ENCODE peak calls at places on chromosomes 12 and 14, in ten cellular contexts. G, F, S, V, E, M, P, H, X and A are unnamed samples.

GRCh38 chr12:27868165-27868564 is 88.1 kb upstream of the MANSC4 start:
- DNase-seq in G (no peak), F (peak), S (no peak), V (peak), E (no peak), M (no peak), P (no peak), H (no peak), X (no peak), A (no peak)

GRCh38 chr12:110694330-110694891 is 5.5 kb upstream of the HVCN1 start:
- DNase-seq in G (no peak), F (no peak), S (no peak), V (no peak), E (no peak), M (no peak), P (no peak), H (no peak), X (peak), A (peak)

GRCh38 chr14:101019974-101020710 is 116.6 kb upstream of the RTL1 start:
- DNase-seq in G (no peak), F (no peak), S (no peak), V (no peak), E (no peak), M (no peak), P (no peak), H (no peak), X (no peak), A (peak)

GRCh38 chr14:21023174-21023573 is 1.7 kb downstream of the NDRG2 start:
- DNase-seq in G (no peak), F (no peak), S (no peak), V (no peak), E (no peak), M (no peak), P (no peak), H (no peak), X (no peak), A (peak)

GRCh38 chr14:104969741-104970230 is 8.4 kb downstream of the AHNAK2 start:
- DNase-seq in G (no peak), F (no peak), S (no peak), V (no peak), E (no peak), M (no peak), P (no peak), H (no peak), X (no peak), A (peak)

GRCh38 chr14:79584679-79585078 is 626.6 kb downstream of the DIO2 start:
- DNase-seq in G (peak), F (peak), S (no peak), V (peak), E (no peak), M (no peak), P (no peak), H (no peak), X (no peak), A (no peak)

GRCh38 chr12:4027412-4027811 is 154.2 kb upstream of the PARP11 start:
- DNase-seq in G (no peak), F (no peak), S (no peak), V (no peak), E (peak), M (no peak), P (peak), H (peak), X (no peak), A (no peak)

GRCh38 chr12:104493504-104493903 is 36.8 kb downstream of the CHST11 start:
- DNase-seq in G (no peak), F (no peak), S (no peak), V (peak), E (no peak), M (no peak), P (no peak), H (no peak), X (no peak), A (no peak)

GRCh38 chr14:68941820-68942219 is 37.3 kb downstream of the ACTN1 start:
- DNase-seq in G (peak), F (peak), S (no peak), V (peak), E (no peak), M (no peak), P (no peak), H (peak), X (peak), A (no peak)

GRCh38 chr12:112586148-112586783 is 167.5 kb downstream of the PTPN11 start:
- DNase-seq in G (no peak), F (no peak), S (no peak), V (no peak), E (no peak), M (no peak), P (no peak), H (peak), X (no peak), A (no peak)

GRCh38 chr12:55720894-55721444 is 776 bp downstream of the RDH5 start:
- DNase-seq in G (peak), F (peak), S (peak), V (peak), E (no peak), M (no peak), P (no peak), H (peak), X (peak), A (peak)

GRCh38 chr12:128690641-128691040 is 133.1 kb downstream of the SLC15A4 start:
- DNase-seq in G (no peak), F (no peak), S (no peak), V (no peak), E (no peak), M (peak), P (no peak), H (no peak), X (no peak), A (no peak)

GRCh38 chr12:63961048-63961447 is 116.5 kb downstream of the SRGAP1 start:
- DNase-seq in G (no peak), F (no peak), S (no peak), V (no peak), E (no peak), M (no peak), P (no peak), H (no peak), X (no peak), A (no peak)

GRCh38 chr14:91373591-91374245 is 43.9 kb downstream of the CCDC88C start:
- DNase-seq in G (no peak), F (no peak), S (no peak), V (no peak), E (no peak), M (no peak), P (peak), H (peak), X (no peak), A (no peak)

GRCh38 chr14:83096092-83096491 is 1562.4 kb upstream of the SEL1L start:
- DNase-seq in G (no peak), F (no peak), S (no peak), V (no peak), E (no peak), M (no peak), P (no peak), H (no peak), X (no peak), A (no peak)

GRCh38 chr12:16120027-16120426 is 157.5 kb downstream of the SLC15A5 start:
- DNase-seq in G (no peak), F (peak), S (no peak), V (no peak), E (no peak), M (no peak), P (no peak), H (peak), X (no peak), A (no peak)

GRCh38 chr14:96205994-96206392 is 1.4 kb downstream of the BDKRB2 start:
- DNase-seq in G (no peak), F (no peak), S (no peak), V (peak), E (no peak), M (no peak), P (no peak), H (no peak), X (no peak), A (no peak)

GRCh38 chr14:76904740-76905569 is 78.7 kb downstream of the LRRC74A start:
- DNase-seq in G (peak), F (peak), S (no peak), V (peak), E (peak), M (no peak), P (peak), H (peak), X (peak), A (peak)

GRCh38 chr12:80230068-80230467 is 130.7 kb downstream of the OTOGL start:
- DNase-seq in G (no peak), F (no peak), S (no peak), V (no peak), E (no peak), M (no peak), P (no peak), H (peak), X (no peak), A (no peak)

GRCh38 chr12:74608376-74608775 is 70.7 kb downstream of the ATXN7L3B start:
- DNase-seq in G (no peak), F (no peak), S (no peak), V (no peak), E (no peak), M (no peak), P (no peak), H (no peak), X (no peak), A (no peak)

GRCh38 chr14:97266653-97267052 is 469.5 kb downstream of the VRK1 start:
- DNase-seq in G (peak), F (no peak), S (no peak), V (peak), E (no peak), M (no peak), P (no peak), H (no peak), X (peak), A (peak)

GRCh38 chr12:93145086-93145485 is 216.0 kb upstream of the EEA1 start:
- DNase-seq in G (no peak), F (peak), S (no peak), V (no peak), E (no peak), M (no peak), P (no peak), H (no peak), X (no peak), A (no peak)

GRCh38 chr12:66013224-66013623 is 117.3 kb downstream of the LLPH start:
- DNase-seq in G (no peak), F (no peak), S (no peak), V (no peak), E (no peak), M (no peak), P (no peak), H (no peak), X (no peak), A (no peak)

GRCh38 chr12:130872179-130873096 is 572 bp downstream of the RAN start:
- DNase-seq in G (no peak), F (peak), S (no peak), V (peak), E (peak), M (no peak), P (peak), H (peak), X (no peak), A (peak)

GRCh38 chr12:67766370-67766769 is 117.8 kb downstream of the DYRK2 start:
- DNase-seq in G (peak), F (peak), S (no peak), V (peak), E (no peak), M (no peak), P (no peak), H (peak), X (peak), A (peak)

GRCh38 chr12:98738539-98738938 is 93.4 kb downstream of the APAF1 start:
- DNase-seq in G (no peak), F (no peak), S (no peak), V (no peak), E (no peak), M (no peak), P (no peak), H (no peak), X (no peak), A (no peak)

GRCh38 chr12:46523863-46524770 is 151.5 kb upstream of the SLC38A2 start:
- DNase-seq in G (peak), F (peak), S (no peak), V (peak), E (no peak), M (no peak), P (peak), H (peak), X (no peak), A (peak)

GRCh38 chr12:27276275-27276674 is 32.2 kb downstream of the STK38L start:
- DNase-seq in G (no peak), F (no peak), S (no peak), V (no peak), E (no peak), M (no peak), P (no peak), H (no peak), X (no peak), A (no peak)

GRCh38 chr12:84738481-84738972 is 174.1 kb downstream of the SLC6A15 start:
- DNase-seq in G (no peak), F (peak), S (no peak), V (peak), E (no peak), M (no peak), P (no peak), H (no peak), X (no peak), A (no peak)

GRCh38 chr12:92136883-92137582 is 8.6 kb downstream of the BTG1 start:
- DNase-seq in G (peak), F (peak), S (no peak), V (peak), E (no peak), M (no peak), P (no peak), H (peak), X (no peak), A (no peak)

GRCh38 chr14:75450381-75451276 is 22.8 kb downstream of the JDP2 start:
- DNase-seq in G (peak), F (peak), S (no peak), V (no peak), E (no peak), M (peak), P (no peak), H (peak), X (peak), A (peak)

GRCh38 chr14:100686858-100687257 is 39.8 kb upstream of the DLK1 start:
- DNase-seq in G (no peak), F (no peak), S (no peak), V (no peak), E (no peak), M (no peak), P (no peak), H (no peak), X (no peak), A (no peak)

GRCh38 chr12:14810953-14811483 is 3.0 kb downstream of the SMCO3 start:
- DNase-seq in G (peak), F (peak), S (no peak), V (peak), E (no peak), M (no peak), P (no peak), H (peak), X (peak), A (peak)

GRCh38 chr12:42474391-42474790 is 115.2 kb downstream of the PRICKLE1 start:
- DNase-seq in G (peak), F (peak), S (no peak), V (peak), E (no peak), M (no peak), P (no peak), H (peak), X (no peak), A (no peak)

GRCh38 chr12:24565300-24565699 is 383.6 kb downstream of the BCAT1 start:
- DNase-seq in G (no peak), F (no peak), S (no peak), V (no peak), E (no peak), M (no peak), P (no peak), H (peak), X (no peak), A (no peak)

GRCh38 chr12:91778938-91779400 is 366.7 kb downstream of the BTG1 start:
- DNase-seq in G (peak), F (peak), S (no peak), V (peak), E (peak), M (no peak), P (peak), H (peak), X (peak), A (peak)

GRCh38 chr14:74945261-74945851 is 10.0 kb downstream of the PGF start:
- DNase-seq in G (no peak), F (no peak), S (no peak), V (peak), E (no peak), M (no peak), P (no peak), H (peak), X (no peak), A (peak)

GRCh38 chr12:90460681-90461080 is 494.3 kb downstream of the CCER1 start:
- DNase-seq in G (no peak), F (no peak), S (no peak), V (no peak), E (no peak), M (no peak), P (no peak), H (no peak), X (no peak), A (no peak)

GRCh38 chr14:67510836-67511235 is 22.3 kb upstream of the PLEKHH1 start:
- DNase-seq in G (no peak), F (no peak), S (no peak), V (no peak), E (no peak), M (no peak), P (no peak), H (no peak), X (no peak), A (peak)